ENCODE peak calls at places on chromosome X, in four cellular contexts. S, U, T and C are unnamed samples.

GRCh38 chrX:50680990-50681389 is 133.0 kb downstream of the SHROOM4 start:
- DNase-seq in S (no peak), U (peak), T (no peak), C (peak)

GRCh38 chrX:115561605-115562491 is 874 bp downstream of the PLS3 start:
- DNase-seq in S (peak), U (peak), T (no peak), C (no peak)

GRCh38 chrX:2301901-2302300 is 198.9 kb downstream of the DHRSX start:
- DNase-seq in S (no peak), U (no peak), T (no peak), C (no peak)

GRCh38 chrX:123833387-123833786 is 26.5 kb upstream of the XIAP start:
- DNase-seq in S (peak), U (peak), T (no peak), C (no peak)

GRCh38 chrX:68941385-68941952 is 112.6 kb downstream of the EFNB1 start:
- DNase-seq in S (peak), U (no peak), T (peak), C (no peak)

GRCh38 chrX:130197464-130197863 is 25.7 kb downstream of the RAB33A start:
- DNase-seq in S (no peak), U (no peak), T (no peak), C (no peak)

GRCh38 chrX:115268421-115268820 is 21.1 kb upstream of the LUZP4 start:
- DNase-seq in S (no peak), U (no peak), T (no peak), C (no peak)

GRCh38 chrX:66632473-66632872 is 6.4 kb downstream of the EDA2R start:
- DNase-seq in S (peak), U (no peak), T (no peak), C (no peak)

GRCh38 chrX:48683411-48683982 is at the start of gene WAS:
- DNase-seq in S (no peak), U (no peak), T (peak), C (peak)

GRCh38 chrX:30821116-30821515 is 67.9 kb downstream of the TAB3 start:
- DNase-seq in S (no peak), U (no peak), T (no peak), C (no peak)

GRCh38 chrX:44937606-44938005 is 64.6 kb downstream of the KDM6A start:
- DNase-seq in S (no peak), U (no peak), T (no peak), C (no peak)

GRCh38 chrX:130109429-130110378 is 593 bp downstream of the ELF4 start:
- DNase-seq in S (no peak), U (peak), T (peak), C (no peak)

GRCh38 chrX:3195845-3196244 is 150.6 kb downstream of the MXRA5 start:
- DNase-seq in S (no peak), U (no peak), T (no peak), C (no peak)

GRCh38 chrX:65596270-65596669 is 61.7 kb upstream of the LAS1L start:
- DNase-seq in S (peak), U (no peak), T (no peak), C (no peak)

GRCh38 chrX:23373129-23373804 is 38.6 kb downstream of the PTCHD1 start:
- DNase-seq in S (peak), U (no peak), T (no peak), C (no peak)

GRCh38 chrX:67543818-67544217 is at the start of gene AR:
- DNase-seq in S (peak), U (peak), T (peak), C (no peak)

GRCh38 chrX:55815546-55815945 is 98.0 kb downstream of the RRAGB start:
- DNase-seq in S (no peak), U (no peak), T (no peak), C (no peak)

GRCh38 chrX:79330022-79330421 is 37.1 kb downstream of the ITM2A start:
- DNase-seq in S (no peak), U (peak), T (no peak), C (no peak)

GRCh38 chrX:38699603-38700110 is 101.6 kb upstream of the MID1IP1 start:
- DNase-seq in S (no peak), U (no peak), T (no peak), C (no peak)

GRCh38 chrX:38701073-38701472 is 100.2 kb upstream of the MID1IP1 start:
- DNase-seq in S (no peak), U (no peak), T (no peak), C (no peak)

GRCh38 chrX:119218198-119218597 is 17.9 kb upstream of the PGRMC1 start:
- DNase-seq in S (peak), U (no peak), T (no peak), C (no peak)

GRCh38 chrX:2614911-2615310 is 76.2 kb upstream of the CD99 start:
- DNase-seq in S (peak), U (no peak), T (no peak), C (no peak)

GRCh38 chrX:1027680-1028079 is 184.8 kb downstream of the CRLF2 start:
- DNase-seq in S (no peak), U (no peak), T (no peak), C (no peak)

GRCh38 chrX:42097491-42097890 is 174.1 kb upstream of the CASK start:
- DNase-seq in S (no peak), U (no peak), T (no peak), C (no peak)

GRCh38 chrX:12955882-12956703 is 18.8 kb upstream of the TMSB4X start:
- DNase-seq in S (peak), U (no peak), T (peak), C (no peak)

GRCh38 chrX:24676403-24677024 is 17.2 kb upstream of the POLA1 start:
- DNase-seq in S (peak), U (peak), T (no peak), C (no peak)

GRCh38 chrX:2705461-2705860 is 14.4 kb downstream of the CD99 start:
- DNase-seq in S (no peak), U (no peak), T (peak), C (no peak)

GRCh38 chrX:9905288-9905687 is 61.9 kb upstream of the CLDN34 start:
- DNase-seq in S (no peak), U (no peak), T (no peak), C (no peak)

GRCh38 chrX:129593137-129593536 is 53.1 kb downstream of the OCRL start:
- DNase-seq in S (peak), U (no peak), T (no peak), C (no peak)

GRCh38 chrX:136176399-136176825 is 29.1 kb downstream of the FHL1 start:
- DNase-seq in S (peak), U (no peak), T (no peak), C (no peak)

GRCh38 chrX:47817421-47817820 is 19.3 kb upstream of the ZNF81 start:
- DNase-seq in S (no peak), U (no peak), T (no peak), C (no peak)